ENCODE peak calls at places on chromosomes 1 and 21, in nine cellular contexts. J, N, Q, X, H, T, I, R and W are unnamed samples. For H3K9me3, the result is how much of the 10 kb centered on the place peaks cover.

GRCh38 chr1:226588484-226588883 is 39.9 kb downstream of the STUM start:
- DNase-seq in J (no peak), N (no peak), Q (no peak), X (peak), H (no peak), T (no peak), I (no peak), R (no peak), W (no peak)

GRCh38 chr21:26405735-26406361 is 167.2 kb downstream of the CYYR1 start:
- DNase-seq in J (no peak), N (no peak), Q (no peak), X (no peak), H (no peak), T (no peak), I (peak), R (no peak), W (no peak)

GRCh38 chr1:94755675-94756074 is 64.5 kb upstream of the SLC44A3 start:
- DNase-seq in J (peak), N (no peak), Q (peak), X (peak), H (no peak), T (no peak), I (peak), R (peak), W (peak)

GRCh38 chr1:214857716-214858115 is 224.8 kb upstream of the KCNK2 start:
- DNase-seq in J (no peak), N (no peak), Q (no peak), X (no peak), H (no peak), T (no peak), I (no peak), R (no peak), W (no peak)

GRCh38 chr21:45029298-45029967 is 44.9 kb upstream of the ADARB1 start:
- DNase-seq in J (peak), N (no peak), Q (no peak), X (no peak), H (peak), T (no peak), I (no peak), R (no peak), W (no peak)

GRCh38 chr1:28518745-28519341 is 13.0 kb downstream of the RCC1 start:
- DNase-seq in J (no peak), N (no peak), Q (no peak), X (no peak), H (no peak), T (no peak), I (no peak), R (no peak), W (no peak)

GRCh38 chr1:203480525-203481084 is 5.0 kb downstream of the PRELP start:
- DNase-seq in J (peak), N (peak), Q (peak), X (peak), H (peak), T (peak), I (peak), R (peak), W (peak)

GRCh38 chr21:35563885-35564451 is 496.4 kb downstream of the SETD4 start:
- DNase-seq in J (peak), N (peak), Q (peak), X (peak), H (no peak), T (no peak), I (peak), R (peak), W (no peak)

GRCh38 chr1:160733933-160734332 is 5.1 kb upstream of the SLAMF7 start:
- DNase-seq in J (no peak), N (no peak), Q (no peak), X (no peak), H (no peak), T (no peak), I (no peak), R (no peak), W (no peak)

GRCh38 chr21:45130324-45130774 is 56.0 kb downstream of the ADARB1 start:
- DNase-seq in J (no peak), N (no peak), Q (no peak), X (peak), H (no peak), T (no peak), I (peak), R (peak), W (no peak)

GRCh38 chr1:232561381-232561780 is 68.6 kb downstream of the SIPA1L2 start:
- DNase-seq in J (no peak), N (no peak), Q (no peak), X (no peak), H (no peak), T (no peak), I (no peak), R (no peak), W (peak)

GRCh38 chr21:42381347-42381984 is 14.4 kb downstream of the TMPRSS3 start:
- DNase-seq in J (no peak), N (peak), Q (no peak), X (peak), H (peak), T (peak), I (peak), R (no peak), W (no peak)

GRCh38 chr21:41751621-41752020 is 15.2 kb downstream of the RIPK4 start:
- DNase-seq in J (peak), N (no peak), Q (no peak), X (no peak), H (peak), T (no peak), I (no peak), R (no peak), W (no peak)

GRCh38 chr21:31665397-31665796 is 5.9 kb downstream of the SOD1 start:
- DNase-seq in J (no peak), N (no peak), Q (no peak), X (no peak), H (no peak), T (no peak), I (peak), R (no peak), W (no peak)

GRCh38 chr1:15884477-15884876 is 37.0 kb downstream of the SPEN start:
- DNase-seq in J (no peak), N (no peak), Q (no peak), X (no peak), H (no peak), T (no peak), I (no peak), R (no peak), W (no peak)

GRCh38 chr21:42093991-42094417 is 22.9 kb downstream of the UMODL1 start:
- DNase-seq in J (no peak), N (no peak), Q (no peak), X (no peak), H (no peak), T (no peak), I (peak), R (no peak), W (no peak)

DNA sequence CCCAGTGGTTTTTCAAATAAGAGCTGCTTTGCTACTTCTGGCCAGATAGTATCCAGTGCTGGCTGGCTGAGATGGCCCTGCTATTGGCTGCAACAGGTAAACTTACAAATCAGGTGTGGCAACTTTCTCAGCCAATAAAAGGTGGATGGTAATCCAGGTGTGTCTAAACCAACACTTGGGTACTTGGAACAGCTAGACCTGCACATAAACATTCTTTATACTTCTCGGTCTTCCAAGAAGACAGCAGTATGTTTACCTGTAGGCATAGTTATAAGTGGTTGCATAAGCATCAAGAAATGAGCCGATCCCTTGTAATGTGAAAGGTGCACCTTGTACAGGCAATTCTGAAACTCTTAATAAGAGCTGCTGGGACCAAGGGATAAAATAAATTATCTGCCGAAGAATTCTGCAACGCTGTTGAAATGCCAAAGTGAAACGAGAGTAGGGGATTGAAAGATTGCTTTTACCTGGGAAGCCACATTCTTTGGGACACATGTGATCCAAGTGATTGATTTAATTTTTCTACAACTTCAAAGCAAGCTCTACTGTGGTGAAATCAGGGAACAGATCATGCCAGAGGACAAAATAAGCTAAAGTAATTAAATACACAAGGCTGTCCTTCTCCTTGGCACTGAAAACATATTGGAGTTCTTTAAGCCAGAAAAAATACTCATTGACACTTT is at the start of gene CLDN8:
- DNase-seq in J (no peak), N (peak), Q (no peak), X (no peak), H (no peak), T (no peak), I (no peak), R (no peak), W (no peak)
- H3K9me3 ChIP-seq in J (under half), N (under half), Q (under half), X (under half), H (under half), T (under half), I (under half), R (under half), W (under half)

GRCh38 chr1:145996433-145997155 is at the start of gene TXNIP:
- DNase-seq in J (peak), N (peak), Q (peak), X (peak), H (peak), T (no peak), I (peak), R (peak), W (peak)
- TF ChIP-seq POLR2A in J (peak), N (peak), Q (peak), X (no peak), H (peak), T (no peak), I (peak), R (peak), W (peak)

GRCh38 chr1:207971511-207972224 is 60.7 kb upstream of the CD34 start:
- DNase-seq in J (no peak), N (no peak), Q (no peak), X (no peak), H (no peak), T (no peak), I (no peak), R (no peak), W (peak)
- H3K9me3 ChIP-seq in J (under half), N (under half), Q (under half), X (under half), H (under half), T (under half), I (under half), R (under half), W (under half)

GRCh38 chr1:244974550-244974949 is 110.2 kb upstream of the HNRNPU start:
- DNase-seq in J (no peak), N (no peak), Q (no peak), X (no peak), H (no peak), T (no peak), I (no peak), R (no peak), W (no peak)
- TF ChIP-seq POLR2A in J (no peak), N (no peak), Q (no peak), X (no peak), H (no peak), T (no peak), I (no peak), R (no peak), W (no peak)

DNA sequence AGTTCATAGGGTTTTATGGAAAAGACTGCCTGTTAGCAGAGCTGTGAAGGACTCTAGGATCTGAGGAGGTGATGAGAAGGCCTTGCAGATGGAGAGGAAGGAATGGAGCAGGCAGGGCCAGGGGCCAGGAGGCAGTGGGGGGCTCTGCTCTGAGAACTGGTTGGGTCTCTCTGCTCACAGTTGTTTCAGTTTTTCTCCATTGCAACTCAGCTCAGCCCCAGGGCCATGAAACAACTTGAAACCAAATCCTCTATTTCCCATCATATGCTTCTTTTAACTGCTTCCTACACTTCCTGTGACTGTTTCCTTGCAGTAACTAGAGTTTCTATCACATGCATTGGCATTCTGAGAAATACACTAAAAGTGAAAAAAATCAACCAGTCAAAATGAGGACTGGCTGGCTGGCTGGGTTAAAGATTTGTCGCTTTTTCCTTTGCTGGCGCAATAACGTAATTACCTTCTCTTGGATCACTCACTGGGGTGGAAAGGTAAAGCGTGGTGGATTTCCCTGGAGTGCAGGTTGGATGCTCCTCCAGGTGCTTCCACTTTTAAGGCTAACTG is 172.0 kb downstream of the CDC7 start:
- DNase-seq in J (no peak), N (no peak), Q (no peak), X (no peak), H (no peak), T (no peak), I (no peak), R (no peak), W (peak)
- H3K9me3 ChIP-seq in J (under half), N (under half), Q (under half), X (under half), H (under half), T (under half), I (under half), R (under half), W (under half)